ENCODE peak calls at places on chromosomes 16 and 17, in nine cellular contexts. G is GM12878, T is HepG2, W is mesendoderm, A is neural progenitor cell, S is hepatocyte, I is H9, Q is A549, J is OCI-LY7. Y is an unnamed sample.

GRCh38 chr17:12959441-12959840 is 58.4 kb downstream of the ELAC2 start:
- DNase-seq in T (no peak), S (no peak), W (no peak), G (no peak), A (no peak), Q (no peak), J (no peak), I (no peak), Y (no peak)

GRCh38 chr16:57945740-57946138 is 25.2 kb downstream of the CNGB1 start:
- DNase-seq in I (no peak), W (no peak), J (no peak), G (no peak), S (no peak), A (no peak), Q (no peak), T (peak), Y (no peak)

GRCh38 chr16:22369221-22369811 is 5.1 kb downstream of the CDR2 start:
- DNase-seq in G (no peak), I (no peak), A (no peak), Q (peak), S (peak), T (peak), W (no peak), J (peak), Y (no peak)

GRCh38 chr16:64982581-64982980 is 139.3 kb downstream of the CDH11 start:
- DNase-seq in S (no peak), J (no peak), G (no peak), A (no peak), T (no peak), Q (no peak), W (no peak), I (no peak), Y (no peak)

GRCh38 chr16:89052191-89052787 is 41.4 kb upstream of the ACSF3 start:
- DNase-seq in W (no peak), I (no peak), T (no peak), A (no peak), Q (no peak), G (no peak), S (no peak), J (no peak), Y (no peak)

GRCh38 chr17:75088902-75089417 is 1.2 kb downstream of the SLC16A5 start:
- DNase-seq in G (no peak), Q (peak), A (no peak), I (peak), T (peak), J (no peak), S (peak), W (peak), Y (peak)

GRCh38 chr17:57418463-57419246 is 162.3 kb downstream of the MSI2 start:
- DNase-seq in Q (no peak), S (no peak), J (no peak), G (no peak), A (no peak), W (no peak), T (no peak), I (no peak), Y (no peak)

GRCh38 chr16:23807028-23807427 is 28.8 kb upstream of the PRKCB start:
- DNase-seq in G (no peak), S (no peak), A (no peak), T (no peak), J (peak), Q (no peak), W (no peak), I (no peak), Y (no peak)

GRCh38 chr16:12027091-12027490 is 50.6 kb downstream of the SNX29 start:
- DNase-seq in W (peak), I (peak), A (no peak), G (no peak), T (no peak), S (no peak), Q (no peak), J (peak), Y (peak)

GRCh38 chr16:1548234-1548633 is 14.8 kb downstream of the TMEM204 start:
- DNase-seq in I (no peak), T (no peak), G (no peak), W (no peak), Q (no peak), S (no peak), J (no peak), A (no peak), Y (no peak)

GRCh38 chr16:89150090-89150835 is 21.3 kb upstream of the CDH15 start:
- DNase-seq in W (no peak), S (no peak), J (no peak), A (no peak), T (no peak), Q (no peak), G (no peak), I (no peak), Y (no peak)

GRCh38 chr16:81810361-81810760 is 31.3 kb downstream of the PLCG2 start:
- DNase-seq in S (no peak), W (no peak), J (no peak), I (no peak), T (no peak), G (peak), A (no peak), Q (no peak), Y (no peak)

GRCh38 chr16:9053006-9053601 is 38.3 kb upstream of the HAPSTR1 start:
- DNase-seq in Q (peak), J (peak), W (peak), T (peak), G (no peak), A (peak), I (peak), S (peak), Y (peak)

GRCh38 chr17:4812690-4813089 is 5.7 kb downstream of the PLD2 start:
- DNase-seq in J (no peak), S (no peak), W (no peak), I (no peak), A (no peak), Q (no peak), T (no peak), G (no peak), Y (no peak)
- H3K4me2 ChIP-seq in J (no peak), S (no peak), W (no peak), I (no peak), A (no peak), Q (no peak), T (no peak), G (no peak), Y (no peak)

DNA sequence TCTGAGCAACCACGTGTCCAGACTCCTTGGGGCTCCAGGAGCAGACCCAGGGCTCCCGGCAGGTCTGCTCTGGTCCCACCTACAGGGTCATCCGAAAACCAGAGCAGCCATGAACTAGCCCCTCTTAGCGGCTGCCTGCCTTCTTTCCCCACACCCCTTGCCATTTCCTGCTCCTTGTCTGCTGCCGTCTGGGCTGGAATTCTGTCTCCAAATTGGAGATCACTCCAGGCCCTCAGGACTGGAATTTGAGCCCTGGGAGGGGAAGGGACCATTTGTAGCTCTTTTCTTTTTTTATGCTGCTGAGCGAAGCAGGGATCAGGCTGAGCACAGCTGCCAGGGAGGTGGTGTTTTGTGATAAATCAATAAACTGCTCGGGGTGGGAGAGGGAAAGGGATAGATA is 257.4 kb downstream of the ENGASE start:
- DNase-seq in A (peak), W (peak), S (no peak), J (no peak), G (no peak), T (no peak), I (no peak), Q (no peak), Y (no peak)
- H3K4me2 ChIP-seq in A (no peak), W (no peak), S (no peak), J (no peak), G (no peak), T (no peak), I (no peak), Q (no peak), Y (no peak)

GRCh38 chr16:75406943-75407342 is 26.4 kb downstream of the CFDP1 start:
- DNase-seq in Q (no peak), T (no peak), G (no peak), I (no peak), A (no peak), S (no peak), J (no peak), W (no peak), Y (no peak)

GRCh38 chr16:75402174-75402820 is 31.0 kb downstream of the CFDP1 start:
- DNase-seq in A (no peak), W (peak), J (no peak), I (no peak), G (no peak), T (no peak), Q (no peak), S (peak), Y (no peak)

GRCh38 chr16:75398333-75398732 is 35.0 kb downstream of the CFDP1 start:
- DNase-seq in S (no peak), A (no peak), W (no peak), Q (no peak), J (no peak), I (no peak), G (no peak), T (no peak), Y (no peak)

GRCh38 chr16:75401697-75402096 is 31.6 kb downstream of the CFDP1 start:
- DNase-seq in W (no peak), Q (no peak), A (no peak), I (no peak), J (no peak), S (no peak), G (no peak), T (no peak), Y (no peak)

DNA sequence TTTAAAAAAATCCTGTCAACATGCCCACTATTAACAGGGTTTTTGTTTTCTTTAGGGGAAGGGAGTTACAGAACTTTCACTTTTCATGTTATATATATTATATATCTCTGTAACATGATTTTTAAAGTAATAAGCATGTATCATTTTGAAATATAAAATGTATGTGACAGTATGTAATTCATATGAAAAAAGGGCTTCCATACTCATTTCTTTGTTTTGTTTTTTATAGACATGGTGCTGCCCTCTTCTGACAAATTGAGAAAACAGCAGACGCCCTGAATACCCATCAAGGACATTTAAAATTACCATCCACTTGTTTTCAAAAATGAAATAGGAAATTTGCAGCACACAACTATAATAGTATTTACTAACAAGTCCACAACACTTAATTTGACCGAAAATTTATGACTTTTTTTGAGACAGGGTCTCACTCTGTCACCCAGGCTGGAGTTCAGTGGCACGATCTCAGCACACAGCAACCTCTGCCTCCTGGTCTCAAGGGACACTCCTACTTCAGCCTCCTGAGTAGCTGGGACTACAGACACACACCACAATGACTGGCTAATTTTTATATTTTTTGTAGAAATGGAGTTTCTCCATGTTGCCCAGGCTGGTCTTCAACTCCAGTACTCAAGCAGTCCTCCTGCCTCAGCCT is 30.4 kb downstream of the CFDP1 start:
- DNase-seq in W (peak), I (no peak), Q (peak), T (peak), S (peak), G (no peak), A (peak), J (peak), Y (peak)
- H3K4me2 ChIP-seq in W (no peak), I (no peak), Q (no peak), T (no peak), S (no peak), G (no peak), A (no peak), J (no peak), Y (peak)

DNA sequence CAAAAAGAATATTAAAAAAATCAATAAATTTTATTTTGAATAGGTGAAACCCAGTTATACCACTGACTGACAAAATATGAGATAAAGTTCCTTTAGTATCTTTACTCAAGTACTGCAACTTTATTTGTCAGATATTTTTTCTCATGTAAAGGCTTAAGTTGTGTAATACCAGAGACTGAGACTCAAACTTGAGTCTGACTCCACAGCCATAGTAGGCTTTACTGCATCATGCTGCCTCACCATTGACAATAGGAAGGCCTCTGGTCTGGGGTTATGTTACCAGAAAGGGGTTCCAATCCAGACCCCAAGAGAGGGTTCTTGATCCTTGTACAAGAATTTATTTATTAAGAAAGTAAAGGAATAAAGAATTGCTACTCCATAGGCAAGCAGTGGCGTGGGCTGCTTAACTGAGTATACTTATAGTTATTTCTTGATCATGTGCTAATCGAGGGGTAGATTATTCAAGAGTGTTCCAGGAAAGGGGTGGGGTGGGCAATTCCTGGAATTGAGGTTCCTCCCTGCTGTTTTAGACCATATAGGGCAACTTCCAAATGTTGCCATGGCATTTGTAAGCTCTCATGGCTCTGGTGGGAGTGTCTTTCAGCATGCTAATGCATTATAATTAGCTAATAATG is 187.4 kb upstream of the WSB1 start:
- DNase-seq in T (no peak), I (no peak), J (no peak), A (no peak), S (no peak), G (no peak), W (no peak), Q (no peak), Y (no peak)
- H3K4me2 ChIP-seq in T (no peak), I (no peak), J (no peak), A (no peak), S (no peak), G (no peak), W (no peak), Q (no peak), Y (no peak)

DNA sequence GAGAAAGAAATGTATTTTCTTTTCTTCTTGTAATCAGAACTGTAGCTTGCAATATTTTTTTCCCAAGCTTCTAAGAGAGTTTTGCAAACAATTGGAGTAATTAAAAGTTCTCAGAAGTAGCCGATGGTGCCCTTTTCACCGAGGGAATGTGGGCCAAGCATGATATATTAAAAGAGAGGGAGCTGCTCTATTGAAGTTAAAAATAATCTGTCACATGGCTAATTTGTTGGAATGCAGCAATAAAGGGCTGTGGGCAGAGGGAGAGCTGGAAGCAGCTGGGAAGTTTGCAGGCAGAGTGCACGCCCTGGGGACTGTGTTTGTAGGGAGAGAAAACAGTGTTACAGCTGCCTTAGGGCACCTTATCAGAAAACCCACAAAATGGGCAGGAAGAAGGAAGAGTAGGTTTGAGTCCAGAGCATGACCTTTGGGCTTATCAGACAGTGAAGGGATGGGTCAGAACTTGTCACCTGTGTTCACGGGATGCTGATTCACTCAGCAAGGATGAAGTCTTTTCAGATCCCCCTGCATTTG is 18.5 kb upstream of the TERF2 start:
- DNase-seq in G (no peak), S (peak), Q (peak), I (no peak), W (peak), T (peak), A (peak), J (no peak), Y (peak)
- H3K4me2 ChIP-seq in G (no peak), S (peak), Q (peak), I (no peak), W (no peak), T (peak), A (no peak), J (no peak), Y (peak)

DNA sequence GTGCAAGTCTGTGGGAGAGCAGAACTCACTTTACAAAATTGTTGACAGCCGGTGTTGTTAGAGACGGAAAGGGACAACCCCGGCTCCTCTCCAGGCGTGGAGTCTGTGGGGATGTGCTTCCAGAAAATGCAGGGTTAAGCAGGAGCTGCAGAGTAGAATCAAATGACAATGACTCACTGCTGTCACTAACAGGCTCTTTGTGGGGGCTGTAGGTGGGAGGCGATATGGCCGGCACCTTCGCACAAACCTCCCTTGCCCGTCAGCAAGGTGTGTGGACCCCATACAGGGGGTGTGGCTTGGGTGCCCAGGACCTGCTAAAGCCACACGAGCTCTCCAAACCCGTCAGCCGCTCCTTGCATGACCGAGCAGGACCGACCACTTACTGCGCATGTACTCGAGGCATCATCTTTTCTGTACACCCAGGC is 5.8 kb downstream of the PDK2 start:
- DNase-seq in T (no peak), G (no peak), W (peak), I (peak), J (no peak), S (peak), Q (no peak), A (no peak), Y (no peak)
- H3K4me2 ChIP-seq in T (peak), G (no peak), W (peak), I (peak), J (no peak), S (peak), Q (peak), A (peak), Y (peak)